ENCODE peak calls at places on chromosomes 6 and 20, in four cellular contexts. Y, J, W and Z are unnamed samples.

GRCh38 chr6:132483779-132484679 is 28.9 kb downstream of the STX7 start:
- DNase-seq in Y (no peak), J (peak; percentile 52), W (peak; percentile 89), Z (peak; percentile 22)

GRCh38 chr6:5638666-5639065 is 368.1 kb downstream of the NRN1 start:
- DNase-seq in Y (no peak), J (no peak), W (no peak), Z (no peak)

GRCh38 chr6:13355043-13355945 is 27.0 kb upstream of the TBC1D7 start:
- DNase-seq in Y (no peak), J (peak; percentile 24), W (peak; percentile 83), Z (no peak)

GRCh38 chr20:1894471-1894950 is 696 bp upstream of the SIRPA start:
- DNase-seq in Y (no peak), J (no peak), W (peak; percentile 88), Z (no peak)

GRCh38 chr6:112155900-112156299 is 68.5 kb downstream of the FAM229B start:
- DNase-seq in Y (no peak), J (no peak), W (peak; percentile 4), Z (no peak)

GRCh38 chr6:24909281-24910216 is 26.2 kb downstream of the RIPOR2 start:
- DNase-seq in Y (no peak), J (no peak), W (no peak), Z (no peak)

GRCh38 chr20:10521836-10522235 is 86.7 kb downstream of the SLX4IP start:
- DNase-seq in Y (no peak), J (no peak), W (no peak), Z (no peak)

GRCh38 chr20:7760261-7761048 is 179.8 kb downstream of the HAO1 start:
- DNase-seq in Y (no peak), J (no peak), W (no peak), Z (no peak)

GRCh38 chr6:25250878-25251277 is 28.3 kb upstream of the CARMIL1 start:
- DNase-seq in Y (no peak), J (no peak), W (no peak), Z (no peak)

GRCh38 chr6:152642578-152643375 is 5.6 kb upstream of the SYNE1 start:
- DNase-seq in Y (peak; percentile 78), J (peak; percentile 44), W (peak; percentile 60), Z (no peak)

GRCh38 chr6:135869857-135870256 is 18.4 kb downstream of the PDE7B start:
- DNase-seq in Y (no peak), J (no peak), W (no peak), Z (no peak)

GRCh38 chr6:158253248-158253647 is 59.0 kb upstream of the TULP4 start:
- DNase-seq in Y (no peak), J (no peak), W (no peak), Z (no peak)

GRCh38 chr20:53914861-53915458 is 155.4 kb downstream of the BCAS1 start:
- DNase-seq in Y (no peak), J (no peak), W (peak; percentile 34), Z (no peak)

GRCh38 chr6:134911532-134911931 is 38.4 kb downstream of the ALDH8A1 start:
- DNase-seq in Y (no peak), J (no peak), W (peak; percentile 54), Z (no peak)

GRCh38 chr6:35021014-35021413 is 120.1 kb downstream of the TCP11 start:
- DNase-seq in Y (no peak), J (no peak), W (no peak), Z (no peak)

GRCh38 chr20:60210779-60211617 is 252.8 kb downstream of the CDH26 start:
- DNase-seq in Y (peak; percentile 77), J (peak; percentile 4), W (peak; percentile 83), Z (peak; percentile 29)

GRCh38 chr6:30009113-30009512 is 52.0 kb upstream of the POLR1H start:
- DNase-seq in Y (no peak), J (no peak), W (no peak), Z (no peak)

GRCh38 chr6:30005482-30005881 is 55.6 kb upstream of the POLR1H start:
- DNase-seq in Y (no peak), J (no peak), W (no peak), Z (no peak)

GRCh38 chr6:30007132-30007764 is 53.8 kb upstream of the POLR1H start:
- DNase-seq in Y (peak; percentile 74), J (no peak), W (peak; percentile 15), Z (no peak)

GRCh38 chr6:30002871-30003270 is 58.2 kb upstream of the POLR1H start:
- DNase-seq in Y (no peak), J (no peak), W (peak; percentile 52), Z (no peak)

GRCh38 chr6:30006170-30007131 is 54.6 kb upstream of the POLR1H start:
- DNase-seq in Y (peak; percentile 71), J (no peak), W (peak; percentile 71), Z (no peak)
- H3K4me3 ChIP-seq in Y (peak overlapping the region; percentile 63), J (peak overlapping the region; percentile 51), W (peak overlapping the region; percentile 75), Z (peak overlapping the region; percentile 26)

GRCh38 chr6:139277161-139277560 is 14.6 kb downstream of the TXLNB start:
- DNase-seq in Y (no peak), J (no peak), W (no peak), Z (no peak)
- H3K4me3 ChIP-seq in Y (no peak overlapping the region), J (no peak overlapping the region), W (no peak overlapping the region), Z (no peak overlapping the region)

DNA sequence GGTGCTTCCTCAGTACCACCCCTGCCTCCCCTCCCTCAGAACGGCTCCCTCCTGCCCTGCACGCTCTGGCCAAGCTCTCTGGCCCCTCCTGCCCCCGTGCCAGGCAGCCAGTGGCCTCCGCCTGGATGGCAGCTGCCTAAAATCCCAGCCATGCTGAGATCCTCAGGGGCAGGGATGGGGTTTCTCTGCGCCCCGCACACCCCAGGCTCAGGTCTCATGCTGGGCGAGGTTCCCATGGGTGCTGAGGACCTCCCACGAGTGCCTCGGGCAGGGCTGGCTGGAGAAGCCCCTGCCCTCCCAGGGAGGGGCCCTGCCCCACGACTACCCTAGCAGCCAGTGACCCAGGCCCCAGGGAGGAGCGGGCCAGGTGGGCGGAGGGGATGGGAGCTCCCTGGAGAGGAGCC is 2.7 kb downstream of the PTK6 start:
- DNase-seq in Y (peak; percentile 43), J (no peak), W (no peak), Z (no peak)
- H3K4me3 ChIP-seq in Y (no peak overlapping the region), J (no peak overlapping the region), W (no peak overlapping the region), Z (no peak overlapping the region)

DNA sequence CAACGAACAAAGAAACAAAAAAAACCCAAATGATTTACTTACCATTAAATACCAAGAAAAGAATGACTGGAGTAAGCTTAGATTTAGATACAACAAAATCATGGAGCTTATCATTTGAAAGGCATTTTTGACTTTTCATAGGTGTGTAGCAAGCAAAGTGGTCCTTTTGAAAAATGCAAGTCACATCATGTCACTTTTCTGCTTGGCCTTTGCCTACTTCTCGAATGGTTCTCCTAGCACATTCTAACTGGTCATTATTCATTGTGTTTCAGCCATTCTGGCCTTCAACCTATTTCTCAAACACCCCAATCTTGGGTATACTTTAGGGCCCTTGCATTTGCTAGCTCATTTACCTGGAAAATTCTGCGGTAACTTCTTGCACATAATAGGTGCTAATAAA is 22.6 kb downstream of the ASXL1 start:
- DNase-seq in Y (no peak), J (no peak), W (no peak), Z (no peak)
- H3K4me3 ChIP-seq in Y (no peak overlapping the region), J (no peak overlapping the region), W (no peak overlapping the region), Z (no peak overlapping the region)

GRCh38 chr20:47235853-47236638 is 120.5 kb downstream of the ZMYND8 start:
- DNase-seq in Y (no peak), J (no peak), W (no peak), Z (no peak)
- H3K4me3 ChIP-seq in Y (no peak overlapping the region), J (no peak overlapping the region), W (no peak overlapping the region), Z (no peak overlapping the region)

GRCh38 chr20:19649041-19649440 is 109.0 kb upstream of the RIN2 start:
- DNase-seq in Y (no peak), J (no peak), W (no peak), Z (no peak)
- H3K4me3 ChIP-seq in Y (no peak overlapping the region), J (no peak overlapping the region), W (no peak overlapping the region), Z (no peak overlapping the region)

GRCh38 chr20:46307999-46308257 is 370 bp downstream of the CDH22 start:
- DNase-seq in Y (no peak), J (no peak), W (no peak), Z (no peak)
- H3K4me3 ChIP-seq in Y (peak overlapping the region; percentile 51), J (no peak overlapping the region), W (peak overlapping the region; percentile 70), Z (peak overlapping the region; percentile 67)

DNA sequence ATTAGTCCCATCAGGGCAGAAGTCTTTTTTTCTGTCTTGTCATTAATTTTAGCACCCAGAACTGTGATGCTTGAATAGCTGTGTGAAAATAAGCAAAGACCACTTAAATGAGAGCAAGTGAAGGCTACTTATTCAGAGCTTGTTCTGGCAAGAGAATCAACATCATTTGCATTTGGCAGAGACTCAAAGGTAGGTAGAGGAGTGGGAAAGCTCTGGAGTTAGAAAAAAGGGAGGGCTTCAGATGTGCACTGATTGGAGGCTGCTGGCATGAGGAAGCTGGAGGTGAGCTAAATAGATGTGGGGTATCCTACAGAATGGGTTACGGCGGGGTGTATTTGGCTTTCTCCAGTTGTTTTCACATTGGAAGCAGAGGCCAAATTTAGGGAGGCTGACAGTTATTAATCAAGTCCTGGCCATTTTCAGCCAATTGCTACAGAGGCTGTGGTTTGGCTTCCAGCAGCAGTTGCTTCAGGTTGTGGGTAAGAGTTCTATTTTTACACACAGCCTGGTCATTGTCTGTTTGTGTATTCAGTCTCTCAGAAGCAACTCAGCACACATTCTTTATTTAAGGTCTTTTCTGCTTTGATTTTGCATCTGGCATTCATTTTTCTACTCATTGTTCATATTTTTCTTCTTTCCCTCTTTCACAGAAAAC is 254.4 kb downstream of the BTBD3 start:
- DNase-seq in Y (no peak), J (no peak), W (peak; percentile 62), Z (no peak)
- H3K4me3 ChIP-seq in Y (no peak overlapping the region), J (no peak overlapping the region), W (peak overlapping the region; percentile 12), Z (no peak overlapping the region)

DNA sequence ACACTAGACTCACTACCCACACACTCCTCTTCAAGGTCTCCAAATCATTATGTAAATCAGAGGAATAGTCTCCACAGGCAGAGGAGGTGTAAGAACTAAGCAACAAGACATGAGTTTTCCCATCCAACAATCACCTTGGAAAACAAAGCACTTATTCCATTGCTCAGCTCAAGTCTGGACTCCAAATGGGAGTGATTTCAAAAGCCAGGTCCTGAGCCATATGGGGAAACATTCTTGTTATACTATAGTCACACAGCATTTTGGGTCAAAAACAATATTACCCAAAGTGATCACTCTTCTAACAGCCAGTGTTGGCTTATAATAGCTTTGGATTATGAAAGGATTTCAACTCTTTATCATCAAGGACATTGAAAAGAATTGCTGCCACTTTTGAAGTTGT is 3.6 kb upstream of the PRPH2 start:
- DNase-seq in Y (no peak), J (no peak), W (no peak), Z (no peak)
- H3K4me3 ChIP-seq in Y (peak overlapping the region; percentile 65), J (peak overlapping the region; percentile 68), W (peak overlapping the region; percentile 79), Z (no peak overlapping the region)